ENCODE peak calls at places on chromosomes 7 and 10, in ten cellular contexts. N is NCI-H1048, U is adrenal gland, C is heart left ventricle, F is substantia nigra, W is fibroblast of mammary gland, V is anterior cingulate cortex, J is GM18507, R is EL, H is COLO829. Y is an unnamed sample.

GRCh38 chr10:85266808-85267207 is 938.4 kb downstream of the CCSER2 start:
- DNase-seq in R (no peak), H (no peak), U (no peak), F (no peak), J (no peak), N (no peak), V (no peak), W (no peak), C (no peak), Y (no peak)

GRCh38 chr7:37491919-37492694 is 43.4 kb upstream of the ELMO1 start:
- DNase-seq in J (no peak), V (no peak), F (no peak), C (no peak), U (no peak), R (no peak), H (no peak), N (no peak), W (no peak), Y (no peak)

GRCh38 chr7:114229251-114229650 is 185.4 kb upstream of the FOXP2 start:
- DNase-seq in N (no peak), H (no peak), R (peak), C (no peak), W (no peak), J (no peak), F (no peak), V (no peak), U (no peak), Y (no peak)

GRCh38 chr10:86077871-86078638 is 288.5 kb downstream of the GRID1 start:
- DNase-seq in H (no peak), N (no peak), W (no peak), F (no peak), R (no peak), C (no peak), V (no peak), U (no peak), J (no peak), Y (no peak)

GRCh38 chr7:121909721-121910359 is 36.9 kb downstream of the PTPRZ1 start:
- DNase-seq in N (no peak), H (no peak), F (no peak), U (no peak), R (no peak), W (no peak), J (no peak), C (no peak), V (no peak), Y (no peak)

GRCh38 chr7:153010416-153010815 is 250.9 kb downstream of the ACTR3B start:
- DNase-seq in W (no peak), N (no peak), F (no peak), H (no peak), V (no peak), C (no peak), J (no peak), R (no peak), U (no peak), Y (no peak)

GRCh38 chr7:27248911-27249723 is 6.5 kb downstream of the EVX1 start:
- DNase-seq in N (no peak), C (no peak), W (peak), U (no peak), H (no peak), J (no peak), V (no peak), R (peak), F (no peak), Y (peak)

GRCh38 chr10:308101-308500 is 172.8 kb downstream of the ZMYND11 start:
- DNase-seq in W (peak), V (no peak), H (no peak), R (no peak), U (peak), F (no peak), C (no peak), J (no peak), N (no peak), Y (no peak)

GRCh38 chr7:116802144-116802747 is 60.1 kb upstream of the CAPZA2 start:
- DNase-seq in N (no peak), J (no peak), W (no peak), R (peak), F (no peak), U (no peak), V (no peak), H (no peak), C (no peak), Y (no peak)

GRCh38 chr7:2856388-2857169 is 12.5 kb upstream of the GNA12 start:
- DNase-seq in C (no peak), N (no peak), J (no peak), U (no peak), R (no peak), H (peak), V (no peak), W (no peak), F (no peak), Y (no peak)

Y was measured in HS-5.